ENCODE peak calls at places on chromosomes 3 and 15, in ten cellular contexts. One of them, this sample, is unnamed.

GRCh38 chr15:36109943-36110658 is 469.3 kb upstream of the CDIN1 start:
- DNase-seq in pancreas: no peak
- DNase-seq in GM12865: no peak
- DNase-seq in body of pancreas: no peak
- DNase-seq in fibroblast of the aortic adventitia: peak; percentile 58
- DNase-seq in suprapubic skin: no peak
- DNase-seq in colonic mucosa: peak; percentile 25
- DNase-seq in dorsolateral prefrontal cortex: no peak
- DNase-seq in ovary: no peak
- DNase-seq in GM06990: no peak
- DNase-seq in this sample: peak; percentile 63

GRCh38 chr3:57556459-57557087 is 499 bp downstream of the PDE12 start:
- DNase-seq in fibroblast of the aortic adventitia: no peak
- DNase-seq in pancreas: peak; percentile 50
- DNase-seq in dorsolateral prefrontal cortex: peak; percentile 33
- DNase-seq in GM12865: no peak
- DNase-seq in suprapubic skin: peak; percentile 81
- DNase-seq in body of pancreas: peak; percentile 28
- DNase-seq in GM06990: no peak
- DNase-seq in colonic mucosa: peak; percentile 33
- DNase-seq in ovary: peak; percentile 60
- DNase-seq in this sample: peak; percentile 51

GRCh38 chr3:108736821-108737220 is 20.4 kb downstream of the RETNLB start:
- DNase-seq in dorsolateral prefrontal cortex: no peak
- DNase-seq in pancreas: no peak
- DNase-seq in GM06990: no peak
- DNase-seq in suprapubic skin: no peak
- DNase-seq in body of pancreas: no peak
- DNase-seq in fibroblast of the aortic adventitia: no peak
- DNase-seq in colonic mucosa: no peak
- DNase-seq in ovary: no peak
- DNase-seq in GM12865: no peak
- DNase-seq in this sample: no peak

GRCh38 chr3:15007681-15008141 is 57.4 kb downstream of the MRPS25 start:
- DNase-seq in dorsolateral prefrontal cortex: no peak
- DNase-seq in pancreas: no peak
- DNase-seq in GM12865: no peak
- DNase-seq in colonic mucosa: no peak
- DNase-seq in body of pancreas: no peak
- DNase-seq in suprapubic skin: no peak
- DNase-seq in ovary: no peak
- DNase-seq in GM06990: no peak
- DNase-seq in fibroblast of the aortic adventitia: peak; percentile 92
- DNase-seq in this sample: peak; percentile 88

GRCh38 chr3:54374214-54374855 is 252.0 kb downstream of the CACNA2D3 start:
- DNase-seq in ovary: no peak
- DNase-seq in suprapubic skin: no peak
- DNase-seq in fibroblast of the aortic adventitia: no peak
- DNase-seq in body of pancreas: peak; percentile 54
- DNase-seq in colonic mucosa: peak; percentile 31
- DNase-seq in pancreas: no peak
- DNase-seq in dorsolateral prefrontal cortex: no peak
- DNase-seq in GM06990: no peak
- DNase-seq in GM12865: peak; percentile 24
- DNase-seq in this sample: no peak

GRCh38 chr15:74695597-74696397 is at the start of gene EDC3:
- DNase-seq in dorsolateral prefrontal cortex: peak; percentile 90
- DNase-seq in pancreas: peak; percentile 80
- DNase-seq in suprapubic skin: peak; percentile 93
- DNase-seq in colonic mucosa: peak; percentile 93
- DNase-seq in fibroblast of the aortic adventitia: peak; percentile 79
- DNase-seq in GM12865: peak; percentile 84
- DNase-seq in body of pancreas: peak; percentile 86
- DNase-seq in GM06990: peak; percentile 82
- DNase-seq in ovary: peak; percentile 91
- DNase-seq in this sample: peak; percentile 70

GRCh38 chr3:71258116-71258515 is 325.4 kb downstream of the FOXP1 start:
- DNase-seq in pancreas: no peak
- DNase-seq in ovary: no peak
- DNase-seq in dorsolateral prefrontal cortex: no peak
- DNase-seq in GM12865: no peak
- DNase-seq in fibroblast of the aortic adventitia: peak; percentile 89
- DNase-seq in GM06990: no peak
- DNase-seq in suprapubic skin: no peak
- DNase-seq in body of pancreas: no peak
- DNase-seq in colonic mucosa: no peak
- DNase-seq in this sample: peak; percentile 85

GRCh38 chr15:92667291-92667904 is 11.8 kb upstream of the FAM174B start:
- DNase-seq in dorsolateral prefrontal cortex: no peak
- DNase-seq in ovary: peak; percentile 65
- DNase-seq in fibroblast of the aortic adventitia: no peak
- DNase-seq in suprapubic skin: no peak
- DNase-seq in colonic mucosa: peak; percentile 38
- DNase-seq in GM06990: no peak
- DNase-seq in GM12865: no peak
- DNase-seq in pancreas: no peak
- DNase-seq in body of pancreas: no peak
- DNase-seq in this sample: no peak

GRCh38 chr15:51483520-51483919 is 139.1 kb downstream of the DMXL2 start:
- DNase-seq in suprapubic skin: no peak
- DNase-seq in GM12865: no peak
- DNase-seq in ovary: no peak
- DNase-seq in colonic mucosa: no peak
- DNase-seq in body of pancreas: no peak
- DNase-seq in dorsolateral prefrontal cortex: no peak
- DNase-seq in fibroblast of the aortic adventitia: no peak
- DNase-seq in pancreas: no peak
- DNase-seq in GM06990: no peak
- DNase-seq in this sample: no peak

GRCh38 chr3:173976281-173976680 is 578.7 kb downstream of the NLGN1 start:
- DNase-seq in colonic mucosa: no peak
- DNase-seq in suprapubic skin: no peak
- DNase-seq in dorsolateral prefrontal cortex: no peak
- DNase-seq in ovary: no peak
- DNase-seq in body of pancreas: no peak
- DNase-seq in GM06990: no peak
- DNase-seq in fibroblast of the aortic adventitia: no peak
- DNase-seq in GM12865: no peak
- DNase-seq in pancreas: no peak
- DNase-seq in this sample: no peak

GRCh38 chr3:97835761-97836160 is 13.9 kb downstream of the CRYBG3 start:
- DNase-seq in pancreas: no peak
- DNase-seq in GM12865: no peak
- DNase-seq in dorsolateral prefrontal cortex: no peak
- DNase-seq in body of pancreas: no peak
- DNase-seq in GM06990: no peak
- DNase-seq in ovary: no peak
- DNase-seq in suprapubic skin: no peak
- DNase-seq in fibroblast of the aortic adventitia: no peak
- DNase-seq in colonic mucosa: no peak
- DNase-seq in this sample: peak; percentile 10

GRCh38 chr3:141336672-141337522 is 31.4 kb upstream of the ZBTB38 start:
- DNase-seq in fibroblast of the aortic adventitia: peak; percentile 86
- DNase-seq in ovary: no peak
- DNase-seq in dorsolateral prefrontal cortex: no peak
- DNase-seq in body of pancreas: no peak
- DNase-seq in pancreas: no peak
- DNase-seq in GM06990: peak; percentile 81
- DNase-seq in suprapubic skin: no peak
- DNase-seq in colonic mucosa: no peak
- DNase-seq in GM12865: peak; percentile 92
- DNase-seq in this sample: peak; percentile 90

GRCh38 chr15:65818927-65819562 is 27.0 kb upstream of the DENND4A start:
- DNase-seq in ovary: no peak
- DNase-seq in suprapubic skin: no peak
- DNase-seq in GM12865: peak; percentile 89
- DNase-seq in body of pancreas: no peak
- DNase-seq in colonic mucosa: no peak
- DNase-seq in pancreas: no peak
- DNase-seq in dorsolateral prefrontal cortex: no peak
- DNase-seq in GM06990: peak; percentile 83
- DNase-seq in fibroblast of the aortic adventitia: no peak
- DNase-seq in this sample: no peak

DNA sequence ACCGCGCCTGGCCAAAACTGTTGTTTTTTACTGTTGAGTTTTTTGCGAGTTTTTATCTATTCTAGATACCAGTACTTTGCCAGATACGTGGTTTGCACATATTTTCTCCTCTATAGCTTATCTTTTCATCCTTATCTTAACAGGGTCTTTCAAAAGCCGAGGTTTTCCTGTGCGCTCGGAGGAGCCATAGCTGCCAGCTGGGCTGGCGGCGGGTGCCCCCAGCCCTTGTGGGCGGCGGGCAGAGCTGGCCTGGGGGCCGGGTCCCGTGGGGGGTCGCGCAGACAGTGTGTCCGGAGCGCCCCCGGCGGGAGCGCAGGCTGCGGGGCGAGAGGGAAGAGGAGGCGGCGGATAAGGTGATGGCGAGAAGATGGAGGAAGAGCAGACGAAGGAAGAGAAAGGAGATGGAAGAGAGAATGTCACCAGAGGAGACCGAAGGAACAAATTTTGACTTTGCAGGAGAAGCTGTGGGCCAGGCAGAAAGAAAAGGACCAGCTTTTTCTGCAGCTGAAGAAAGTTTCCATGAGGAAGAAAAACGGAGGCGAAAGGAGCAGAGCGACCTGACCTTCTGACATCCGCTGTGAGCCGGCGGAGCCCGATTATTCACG is 11.0 kb upstream of the EIF4A2 start:
- DNase-seq in GM12865: no peak
- DNase-seq in colonic mucosa: no peak
- DNase-seq in body of pancreas: no peak
- DNase-seq in GM06990: no peak
- DNase-seq in suprapubic skin: no peak
- DNase-seq in pancreas: no peak
- DNase-seq in dorsolateral prefrontal cortex: no peak
- DNase-seq in ovary: no peak
- DNase-seq in fibroblast of the aortic adventitia: peak; percentile 50
- DNase-seq in this sample: peak; percentile 25
- H3K4me3 ChIP-seq in GM12865: peak overlapping the region; percentile 54
- H3K4me3 ChIP-seq in colonic mucosa: peak overlapping the region; percentile 33
- H3K4me3 ChIP-seq in body of pancreas: no peak overlapping the region
- H3K4me3 ChIP-seq in GM06990: peak overlapping the region; percentile 63
- H3K4me3 ChIP-seq in suprapubic skin: peak overlapping the region; percentile 59
- H3K4me3 ChIP-seq in pancreas: no peak overlapping the region
- H3K4me3 ChIP-seq in dorsolateral prefrontal cortex: peak overlapping the region; percentile 55
- H3K4me3 ChIP-seq in ovary: peak overlapping the region; percentile 30
- H3K4me3 ChIP-seq in fibroblast of the aortic adventitia: peak overlapping the region; percentile 37
- H3K4me3 ChIP-seq in this sample: peak overlapping the region; percentile 42

GRCh38 chr15:66826504-66826903 is 124.5 kb downstream of the SMAD6 start:
- DNase-seq in suprapubic skin: no peak
- DNase-seq in ovary: no peak
- DNase-seq in dorsolateral prefrontal cortex: no peak
- DNase-seq in GM06990: no peak
- DNase-seq in body of pancreas: no peak
- DNase-seq in pancreas: no peak
- DNase-seq in colonic mucosa: no peak
- DNase-seq in fibroblast of the aortic adventitia: no peak
- DNase-seq in GM12865: no peak
- DNase-seq in this sample: no peak
- TF ChIP-seq CTCF in suprapubic skin: no peak
- TF ChIP-seq CTCF in ovary: no peak
- TF ChIP-seq CTCF in dorsolateral prefrontal cortex: no peak
- TF ChIP-seq CTCF in GM06990: no peak
- TF ChIP-seq CTCF in body of pancreas: no peak
- TF ChIP-seq CTCF in pancreas: no peak
- TF ChIP-seq CTCF in colonic mucosa: no peak
- TF ChIP-seq CTCF in fibroblast of the aortic adventitia: no peak
- TF ChIP-seq CTCF in GM12865: no peak
- TF ChIP-seq CTCF in this sample: no peak

DNA sequence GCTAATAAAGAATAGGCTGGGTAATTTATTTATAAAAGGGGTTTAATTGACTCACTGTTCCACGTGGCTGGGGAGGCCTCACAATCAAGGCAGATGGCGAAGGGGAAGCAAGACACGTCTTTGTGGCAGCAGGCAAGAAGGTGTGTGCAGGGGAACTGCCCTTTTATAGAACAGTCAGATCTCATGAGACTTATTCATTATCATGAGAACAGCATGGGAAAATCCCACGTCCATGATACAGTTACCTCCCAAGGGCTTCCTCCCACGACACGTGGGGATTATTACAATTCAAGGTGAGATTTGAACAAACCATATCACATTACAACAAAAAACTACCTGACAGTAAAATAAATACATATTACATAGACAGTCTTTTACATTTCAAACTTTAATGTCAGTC is 414.9 kb downstream of the NAALADL2 start:
- DNase-seq in pancreas: no peak
- DNase-seq in body of pancreas: no peak
- DNase-seq in fibroblast of the aortic adventitia: no peak
- DNase-seq in dorsolateral prefrontal cortex: no peak
- DNase-seq in GM06990: no peak
- DNase-seq in suprapubic skin: no peak
- DNase-seq in colonic mucosa: no peak
- DNase-seq in ovary: no peak
- DNase-seq in GM12865: peak; percentile 91
- DNase-seq in this sample: no peak
- H3K4me3 ChIP-seq in pancreas: no peak overlapping the region
- H3K4me3 ChIP-seq in body of pancreas: no peak overlapping the region
- H3K4me3 ChIP-seq in fibroblast of the aortic adventitia: no peak overlapping the region
- H3K4me3 ChIP-seq in dorsolateral prefrontal cortex: no peak overlapping the region
- H3K4me3 ChIP-seq in GM06990: peak overlapping the region; percentile 70
- H3K4me3 ChIP-seq in suprapubic skin: no peak overlapping the region
- H3K4me3 ChIP-seq in colonic mucosa: no peak overlapping the region
- H3K4me3 ChIP-seq in ovary: no peak overlapping the region
- H3K4me3 ChIP-seq in GM12865: peak overlapping the region; percentile 73
- H3K4me3 ChIP-seq in this sample: no peak overlapping the region

GRCh38 chr3:133905376-133905775 is 9.7 kb upstream of the RAB6B start:
- DNase-seq in colonic mucosa: no peak
- DNase-seq in dorsolateral prefrontal cortex: no peak
- DNase-seq in pancreas: no peak
- DNase-seq in fibroblast of the aortic adventitia: no peak
- DNase-seq in GM12865: no peak
- DNase-seq in body of pancreas: no peak
- DNase-seq in ovary: no peak
- DNase-seq in GM06990: no peak
- DNase-seq in suprapubic skin: no peak
- DNase-seq in this sample: no peak

GRCh38 chr3:133914839-133915600 is 19.3 kb upstream of the RAB6B start:
- DNase-seq in fibroblast of the aortic adventitia: no peak
- DNase-seq in suprapubic skin: no peak
- DNase-seq in colonic mucosa: no peak
- DNase-seq in dorsolateral prefrontal cortex: no peak
- DNase-seq in GM12865: no peak
- DNase-seq in pancreas: no peak
- DNase-seq in GM06990: no peak
- DNase-seq in body of pancreas: no peak
- DNase-seq in ovary: no peak
- DNase-seq in this sample: no peak

GRCh38 chr3:133915685-133916639 is 20.3 kb upstream of the RAB6B start:
- DNase-seq in colonic mucosa: no peak
- DNase-seq in pancreas: no peak
- DNase-seq in GM06990: no peak
- DNase-seq in dorsolateral prefrontal cortex: no peak
- DNase-seq in GM12865: no peak
- DNase-seq in ovary: no peak
- DNase-seq in body of pancreas: no peak
- DNase-seq in suprapubic skin: no peak
- DNase-seq in fibroblast of the aortic adventitia: no peak
- DNase-seq in this sample: no peak

DNA sequence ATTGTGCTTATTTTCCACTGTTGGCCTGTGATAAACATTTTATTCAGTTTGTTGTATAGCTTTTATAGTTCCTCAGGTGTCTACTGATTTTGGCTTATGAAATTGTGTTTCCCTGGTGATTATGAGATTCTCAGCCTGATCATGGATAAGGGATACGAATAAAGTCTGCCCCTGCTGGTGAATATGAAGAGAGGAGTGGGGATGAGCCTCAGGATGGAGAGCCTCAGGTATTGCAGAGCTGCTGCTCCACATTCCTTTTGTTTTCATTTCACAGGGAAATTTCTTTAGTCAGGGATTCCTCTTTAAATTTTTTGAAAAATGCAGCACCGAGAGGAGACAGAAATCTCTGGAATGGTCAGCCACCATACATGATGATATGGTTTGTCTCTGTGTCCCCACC is 14.7 kb upstream of the RAB6B start:
- DNase-seq in GM06990: no peak
- DNase-seq in body of pancreas: no peak
- DNase-seq in dorsolateral prefrontal cortex: no peak
- DNase-seq in fibroblast of the aortic adventitia: no peak
- DNase-seq in GM12865: no peak
- DNase-seq in pancreas: no peak
- DNase-seq in ovary: no peak
- DNase-seq in suprapubic skin: no peak
- DNase-seq in colonic mucosa: no peak
- DNase-seq in this sample: no peak
- TF ChIP-seq CTCF in GM06990: no peak
- TF ChIP-seq CTCF in body of pancreas: no peak
- TF ChIP-seq CTCF in dorsolateral prefrontal cortex: no peak
- TF ChIP-seq CTCF in fibroblast of the aortic adventitia: peak; percentile 23
- TF ChIP-seq CTCF in GM12865: no peak
- TF ChIP-seq CTCF in pancreas: no peak
- TF ChIP-seq CTCF in ovary: no peak
- TF ChIP-seq CTCF in suprapubic skin: no peak
- TF ChIP-seq CTCF in colonic mucosa: no peak
- TF ChIP-seq CTCF in this sample: peak; percentile 13